ENCODE peak calls at places on chromosome 1, in seven cellular contexts. Q, J, U, H, D, K and W are unnamed samples.

GRCh38 chr1:89285715-89286380 is 13.2 kb upstream of the GBP5 start:
- DNase-seq in K (no peak), J (no peak), U (no peak), H (no peak), D (no peak), Q (no peak), W (no peak)

GRCh38 chr1:222919478-222919865 is 104.6 kb downstream of the DISP1 start:
- DNase-seq in U (no peak), J (no peak), Q (no peak), H (no peak), D (no peak), K (no peak), W (no peak)

GRCh38 chr1:98048234-98048633 is 127.4 kb upstream of the DPYD start:
- DNase-seq in D (peak; percentile 14), U (peak; percentile 59), J (peak; percentile 87), K (peak; percentile 13), Q (no peak), H (no peak), W (no peak)

GRCh38 chr1:15344380-15344779 is 65.3 kb upstream of the EFHD2 start:
- DNase-seq in U (no peak), H (no peak), J (no peak), K (no peak), Q (no peak), D (no peak), W (no peak)

GRCh38 chr1:17916702-17917101 is 161.6 kb downstream of the ACTL8 start:
- DNase-seq in J (no peak), Q (no peak), U (no peak), D (no peak), H (no peak), K (no peak), W (no peak)

GRCh38 chr1:159005676-159006075 is 4.0 kb upstream of the IFI16 start:
- DNase-seq in K (no peak), H (no peak), Q (no peak), J (peak; percentile 47), U (no peak), D (peak; percentile 37), W (no peak)

GRCh38 chr1:109910963-109911798 is 532 bp downstream of the CSF1 start:
- DNase-seq in U (no peak), D (no peak), H (peak; percentile 56), Q (no peak), K (no peak), J (peak; percentile 67), W (peak; percentile 61)

GRCh38 chr1:12100071-12100470 is 37.0 kb downstream of the TNFRSF8 start:
- DNase-seq in D (no peak), H (no peak), J (no peak), Q (no peak), K (no peak), U (no peak), W (no peak)

GRCh38 chr1:72567511-72567910 is 285.2 kb upstream of the NEGR1 start:
- DNase-seq in J (no peak), D (no peak), U (no peak), K (no peak), Q (no peak), H (no peak), W (no peak)

GRCh38 chr1:207084701-207085180 is 3.9 kb upstream of the C4BPB start:
- DNase-seq in Q (no peak), H (no peak), U (peak; percentile 45), J (peak; percentile 57), D (peak; percentile 95), K (peak; percentile 71), W (peak; percentile 22)

GRCh38 chr1:58620259-58620658 is 43.2 kb upstream of the TACSTD2 start:
- DNase-seq in U (no peak), Q (no peak), J (no peak), D (no peak), K (peak; percentile 12), H (no peak), W (no peak)

GRCh38 chr1:206833741-206834140 is 31.7 kb upstream of the IL20 start:
- DNase-seq in U (no peak), Q (no peak), K (no peak), D (no peak), J (peak; percentile 16), H (no peak), W (no peak)

GRCh38 chr1:170666661-170667060 is 2.7 kb downstream of the PRRX1 start:
- DNase-seq in J (peak; percentile 49), Q (no peak), K (no peak), H (no peak), D (no peak), U (no peak), W (no peak)

GRCh38 chr1:110118636-110119396 is 6.6 kb downstream of the UBL4B start:
- DNase-seq in U (no peak), H (no peak), D (no peak), J (no peak), Q (no peak), K (no peak), W (no peak)

GRCh38 chr1:52943876-52944275 is 16.8 kb downstream of the SCP2 start:
- DNase-seq in H (no peak), U (no peak), K (no peak), Q (no peak), J (no peak), D (no peak), W (no peak)

GRCh38 chr1:212621043-212621829 is 12.7 kb downstream of the ATF3 start:
- DNase-seq in D (no peak), J (no peak), H (no peak), U (no peak), Q (no peak), K (no peak), W (no peak)

GRCh38 chr1:204376919-204377799 is 17.4 kb upstream of the PLEKHA6 start:
- DNase-seq in Q (no peak), D (no peak), J (no peak), H (no peak), U (no peak), K (peak; percentile 79), W (no peak)

GRCh38 chr1:113792986-113793385 is 19.3 kb downstream of the RSBN1 start:
- DNase-seq in K (no peak), Q (no peak), U (no peak), H (no peak), D (no peak), J (no peak), W (no peak)

GRCh38 chr1:201888282-201889033 is at the start of gene SHISA4:
- DNase-seq in U (peak; percentile 95), H (no peak), J (peak; percentile 85), Q (no peak), K (peak; percentile 29), D (peak; percentile 35), W (peak; percentile 47)

GRCh38 chr1:156623946-156624813 is 5.0 kb downstream of the HAPLN2 start:
- DNase-seq in J (peak; percentile 87), D (peak; percentile 91), U (peak; percentile 87), Q (no peak), H (no peak), K (no peak), W (no peak)

GRCh38 chr1:156898151-156898550 is 4.6 kb downstream of the PEAR1 start:
- DNase-seq in Q (no peak), U (peak; percentile 75), H (no peak), J (no peak), K (peak; percentile 29), D (no peak), W (no peak)

GRCh38 chr1:71222668-71223067 is 141.8 kb upstream of the ZRANB2 start:
- DNase-seq in H (no peak), K (no peak), D (no peak), U (no peak), Q (no peak), J (no peak), W (no peak)

GRCh38 chr1:31927661-31927980 is 10.5 kb downstream of the PTP4A2 start:
- DNase-seq in D (peak; percentile 60), K (no peak), J (no peak), Q (no peak), H (no peak), U (no peak), W (no peak)

GRCh38 chr1:112849425-112849966 is 106.5 kb downstream of the SLC16A1 start:
- DNase-seq in D (no peak), J (peak; percentile 81), K (no peak), U (peak; percentile 91), H (peak; percentile 9), Q (no peak), W (peak; percentile 21)

GRCh38 chr1:117020526-117021156 is 19.1 kb downstream of the CD101 start:
- DNase-seq in Q (no peak), H (no peak), D (no peak), J (no peak), U (no peak), K (no peak), W (no peak)

GRCh38 chr1:46536527-46536926 is 14.9 kb downstream of the KNCN start:
- DNase-seq in H (no peak), Q (no peak), K (no peak), J (no peak), U (no peak), D (no peak), W (no peak)

GRCh38 chr1:117017648-117018047 is 16.1 kb downstream of the CD101 start:
- DNase-seq in D (peak; percentile 21), Q (no peak), H (no peak), K (no peak), J (no peak), U (no peak), W (no peak)

GRCh38 chr1:37858931-37859506 is 373 bp downstream of the MTF1 start:
- DNase-seq in U (no peak), J (no peak), Q (no peak), H (no peak), D (peak; percentile 47), K (no peak), W (no peak)

GRCh38 chr1:12059722-12060464 is 3.2 kb upstream of the TNFRSF8 start:
- DNase-seq in H (no peak), Q (no peak), U (no peak), D (no peak), J (no peak), K (no peak), W (no peak)

GRCh38 chr1:151294748-151295462 is 12.8 kb downstream of the ZNF687 start:
- DNase-seq in H (no peak), Q (no peak), K (no peak), J (no peak), U (no peak), D (no peak), W (no peak)
- TF ChIP-seq POLR2AphosphoS5 in H (no peak), Q (no peak), K (no peak), J (no peak), U (no peak), D (no peak), W (no peak)

DNA sequence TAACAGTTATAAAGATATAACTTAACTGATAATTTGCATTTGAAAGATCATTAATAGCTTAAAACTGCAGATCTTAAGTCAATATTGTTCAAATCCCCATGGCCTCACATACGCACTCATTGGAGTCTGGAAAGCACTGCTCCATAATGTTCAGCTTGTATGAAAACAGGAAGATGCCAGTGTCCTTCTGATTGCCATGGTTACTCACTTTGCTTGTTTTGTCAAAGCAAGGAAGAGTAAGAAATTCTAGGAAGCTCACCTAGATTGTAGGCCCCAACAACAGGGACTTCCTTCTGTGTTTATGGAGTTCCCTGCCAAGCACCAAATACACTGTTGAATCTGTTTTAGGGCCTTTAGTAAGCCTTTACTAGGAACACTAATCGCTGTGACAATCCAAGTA is 10.9 kb downstream of the GAS5 start:
- DNase-seq in Q (no peak), K (no peak), D (no peak), H (no peak), U (no peak), J (no peak), W (no peak)
- TF ChIP-seq TAF1 in Q (no peak), K (no peak), D (no peak), H (no peak), U (no peak), J (no peak), W (no peak)

GRCh38 chr1:153881764-153882163 is 41.0 kb downstream of the GATAD2B start:
- DNase-seq in K (no peak), J (no peak), H (no peak), U (peak; percentile 76), D (no peak), Q (no peak), W (no peak)
- TF ChIP-seq POLR2AphosphoS5 in K (no peak), J (no peak), H (no peak), U (peak; percentile 61), D (no peak), Q (no peak), W (no peak)

GRCh38 chr1:78779831-78780230 is 130.2 kb downstream of the IFI44 start:
- DNase-seq in U (no peak), K (no peak), D (no peak), H (no peak), J (no peak), Q (no peak), W (no peak)
- TF ChIP-seq TAF1 in U (no peak), K (no peak), D (no peak), H (no peak), J (no peak), Q (no peak), W (no peak)